ENCODE peak calls at places on chromosomes 13 and 19, in seven cellular contexts. S is hepatocyte, E is neural progenitor cell, C is PC-3, L is SK-N-SH, N is GM23248, F is HCT116. M is an unnamed sample. For H3K4me1, the result is how much of the 10 kb centered on the place peaks cover.

GRCh38 chr13:20080377-20081164 is 80.3 kb downstream of the GJA3 start:
- DNase-seq in S (no peak), E (no peak), C (no peak), L (no peak), N (no peak), F (no peak), M (no peak)

GRCh38 chr13:73779881-73780280 is 354.3 kb downstream of the KLF12 start:
- DNase-seq in S (no peak), E (no peak), C (no peak), L (no peak), N (no peak), F (no peak), M (no peak)

GRCh38 chr13:45876781-45877180 is 25.2 kb upstream of the SIAH3 start:
- DNase-seq in S (no peak), E (no peak), C (no peak), L (no peak), N (no peak), F (no peak), M (no peak)

GRCh38 chr13:89458456-89458855 is 1787.3 kb downstream of the SLITRK5 start:
- DNase-seq in S (no peak), E (no peak), C (no peak), L (no peak), N (no peak), F (no peak), M (no peak)

GRCh38 chr19:42442833-42443232 is at the start of gene CXCL17:
- DNase-seq in S (no peak), E (no peak), C (peak), L (no peak), N (no peak), F (no peak), M (no peak)

GRCh38 chr19:4191044-4191443 is 8.6 kb downstream of the ANKRD24 start:
- DNase-seq in S (no peak), E (no peak), C (no peak), L (no peak), N (no peak), F (no peak), M (no peak)

GRCh38 chr13:30731658-30732390 is 3.5 kb upstream of the ALOX5AP start:
- DNase-seq in S (no peak), E (no peak), C (no peak), L (no peak), N (no peak), F (no peak), M (no peak)

GRCh38 chr13:111123649-111124048 is 8.5 kb downstream of the ARHGEF7 start:
- DNase-seq in S (no peak), E (no peak), C (no peak), L (peak), N (no peak), F (no peak), M (no peak)

GRCh38 chr13:49858183-49858856 is 65.8 kb upstream of the KPNA3 start:
- DNase-seq in S (peak), E (no peak), C (peak), L (no peak), N (peak), F (no peak), M (no peak)

GRCh38 chr13:111963031-111963430 is 103.9 kb upstream of the SOX1 start:
- DNase-seq in S (no peak), E (no peak), C (no peak), L (no peak), N (no peak), F (no peak), M (no peak)

GRCh38 chr19:677201-677600 is 1.0 kb downstream of the FSTL3 start:
- DNase-seq in S (peak), E (no peak), C (peak), L (peak), N (peak), F (no peak), M (no peak)

GRCh38 chr19:4474504-4475136 is 2.5 kb downstream of the HDGFL2 start:
- DNase-seq in S (peak), E (peak), C (peak), L (peak), N (peak), F (no peak), M (peak)

GRCh38 chr19:52963229-52963760 is 614 bp upstream of the ZNF816 start:
- DNase-seq in S (peak), E (peak), C (no peak), L (peak), N (no peak), F (no peak), M (peak)

GRCh38 chr13:20128459-20128927 is 32.4 kb downstream of the GJA3 start:
- DNase-seq in S (peak), E (peak), C (peak), L (peak), N (no peak), F (no peak), M (no peak)

GRCh38 chr19:30445385-30445784 is 73.2 kb downstream of the ZNF536 start:
- DNase-seq in S (no peak), E (no peak), C (no peak), L (no peak), N (no peak), F (no peak), M (no peak)

GRCh38 chr19:12544401-12544876 is 6.8 kb downstream of the ZNF564 start:
- DNase-seq in S (no peak), E (no peak), C (no peak), L (no peak), N (peak), F (no peak), M (no peak)

GRCh38 chr13:94858856-94859811 is 146.8 kb upstream of the SOX21 start:
- DNase-seq in S (peak), E (peak), C (no peak), L (no peak), N (no peak), F (no peak), M (peak)

DNA sequence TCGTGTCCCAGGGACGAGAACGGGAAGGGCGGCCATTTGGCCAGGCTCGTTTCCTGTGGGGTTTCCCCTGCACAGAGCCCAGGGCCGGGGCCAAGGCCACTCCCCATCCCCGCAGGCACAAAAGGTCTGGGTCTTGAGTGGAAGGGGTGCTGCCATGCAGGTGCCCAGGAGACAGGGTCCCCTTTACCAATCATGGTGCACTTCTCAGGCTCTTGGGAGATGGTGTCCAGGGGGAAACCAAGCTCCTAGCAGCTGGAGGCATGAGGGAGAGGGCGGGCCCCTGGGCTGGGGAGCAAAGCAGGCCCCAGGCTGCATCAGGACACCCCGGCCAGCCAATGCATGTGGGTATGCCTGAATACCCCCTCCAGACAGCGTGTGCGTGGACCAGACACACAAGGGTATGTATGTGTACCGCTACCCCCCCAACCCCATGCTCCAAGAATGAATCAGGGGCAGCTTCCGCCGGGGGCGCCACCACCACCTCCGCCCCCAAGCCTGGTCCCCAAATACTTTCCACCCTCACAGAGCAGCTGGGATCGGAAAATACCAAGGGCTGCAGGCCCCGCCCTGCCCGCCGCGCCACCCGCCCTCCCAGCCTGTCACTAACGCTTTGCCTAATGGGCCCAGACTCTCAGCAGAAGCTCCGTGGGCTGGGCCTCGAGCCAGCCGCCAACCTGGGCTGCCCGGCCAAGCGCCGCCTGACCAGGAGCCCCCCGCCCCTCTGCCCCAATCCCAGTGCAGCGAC is 37.6 kb upstream of the NANOS3 start:
- DNase-seq in S (peak), E (peak), C (peak), L (peak), N (peak), F (no peak), M (peak)
- H3K4me1 ChIP-seq in S (under half), E (under half), C (half or more), L (half or more), N (under half), F (half or more), M (under half)

GRCh38 chr19:10086904-10087256 is 763 bp downstream of the SHFL start:
- DNase-seq in S (no peak), E (peak), C (no peak), L (no peak), N (peak), F (no peak), M (no peak)
- TF ChIP-seq EZH2phosphoT487 in S (no peak), E (no peak), C (no peak), L (no peak), N (no peak), F (no peak), M (no peak)

GRCh38 chr19:39928357-39928725 is 6.1 kb downstream of the FCGBP start:
- DNase-seq in S (no peak), E (no peak), C (no peak), L (no peak), N (no peak), F (no peak), M (no peak)
- H3K4me1 ChIP-seq in S (under half), E (under half), C (under half), L (under half), N (under half), F (under half), M (under half)

GRCh38 chr19:16038196-16038695 is 38.0 kb upstream of the TPM4 start:
- DNase-seq in S (no peak), E (no peak), C (no peak), L (peak), N (no peak), F (no peak), M (no peak)
- TF ChIP-seq EZH2phosphoT487 in S (no peak), E (no peak), C (no peak), L (no peak), N (no peak), F (no peak), M (no peak)

DNA sequence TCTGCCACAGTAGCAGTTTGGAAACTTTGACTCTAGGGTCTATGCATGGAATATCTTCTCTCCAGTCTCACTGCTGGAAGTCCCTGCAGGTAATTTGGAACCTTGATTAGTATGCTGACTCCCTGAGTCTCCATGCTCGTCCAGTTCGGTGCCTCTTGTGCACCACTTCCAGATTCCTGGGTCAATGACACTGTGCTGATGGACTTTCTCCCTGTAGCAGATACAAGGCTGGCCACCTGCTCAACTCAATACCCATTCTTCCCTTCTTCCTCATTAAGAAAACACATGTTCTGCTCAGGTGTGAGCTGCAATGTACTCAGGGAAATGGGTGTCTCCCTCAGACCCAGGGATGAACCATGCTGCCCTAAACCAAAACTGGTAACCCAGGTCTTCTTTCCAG is 99.1 kb downstream of the KL start:
- DNase-seq in S (no peak), E (no peak), C (no peak), L (no peak), N (no peak), F (no peak), M (no peak)
- H3K4me1 ChIP-seq in S (under half), E (under half), C (under half), L (under half), N (under half), F (under half), M (under half)

GRCh38 chr19:2512523-2513431 is 36.9 kb downstream of the GADD45B start:
- DNase-seq in S (peak), E (no peak), C (no peak), L (no peak), N (no peak), F (no peak), M (peak)

GRCh38 chr19:2519482-2519881 is 43.6 kb downstream of the GADD45B start:
- DNase-seq in S (no peak), E (no peak), C (no peak), L (no peak), N (no peak), F (no peak), M (no peak)

GRCh38 chr19:2514981-2515518 is 39.1 kb downstream of the GADD45B start:
- DNase-seq in S (no peak), E (no peak), C (no peak), L (no peak), N (no peak), F (no peak), M (no peak)

GRCh38 chr19:2517881-2518601 is 42.1 kb downstream of the GADD45B start:
- DNase-seq in S (peak), E (peak), C (no peak), L (no peak), N (no peak), F (no peak), M (no peak)

DNA sequence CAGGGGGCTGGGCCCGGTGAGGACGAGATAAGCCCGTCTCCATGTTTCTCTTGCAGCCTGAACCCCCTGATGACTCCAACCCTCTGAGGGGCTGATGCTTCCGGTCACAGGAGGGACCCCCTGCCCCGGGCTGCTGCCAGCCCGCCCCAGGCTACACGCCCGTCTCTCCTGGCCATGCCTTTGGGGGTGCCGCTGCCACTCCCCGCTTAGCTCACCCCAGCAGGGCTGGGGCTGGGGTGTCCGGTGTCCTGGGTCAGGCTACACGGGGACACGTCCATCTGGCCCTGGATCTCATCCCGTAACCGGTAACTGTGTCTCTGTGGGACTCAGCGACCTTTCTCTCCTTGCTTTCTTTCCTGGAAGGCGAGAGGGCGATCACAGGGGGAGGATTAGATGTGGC is 40.8 kb downstream of the GADD45B start:
- DNase-seq in S (no peak), E (peak), C (no peak), L (no peak), N (no peak), F (no peak), M (no peak)
- TF ChIP-seq EZH2phosphoT487 in S (no peak), E (no peak), C (no peak), L (no peak), N (no peak), F (no peak), M (no peak)

DNA sequence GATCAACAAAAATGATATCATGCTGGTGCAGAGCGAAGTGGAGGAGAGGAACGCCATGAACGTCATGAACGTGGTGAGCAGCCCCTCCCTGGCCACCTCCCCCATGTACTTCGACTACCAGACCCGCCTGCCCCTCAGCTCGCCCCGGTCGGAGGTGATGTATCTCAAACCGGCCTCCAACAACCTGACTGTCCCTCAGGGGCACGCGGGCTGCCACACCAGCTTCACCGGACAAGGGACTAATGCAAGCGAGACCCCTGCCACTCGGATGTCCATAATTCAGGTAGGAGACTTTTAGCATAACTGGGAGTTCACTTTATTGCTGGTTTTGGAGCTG is 3.3 kb downstream of the PCDH17 start:
- DNase-seq in S (peak), E (peak), C (no peak), L (peak), N (no peak), F (no peak), M (peak)
- H3K4me1 ChIP-seq in S (under half), E (under half), C (under half), L (under half), N (under half), F (under half), M (under half)

GRCh38 chr19:5686326-5686646 is 3.8 kb upstream of the RPL36 start:
- DNase-seq in S (no peak), E (no peak), C (no peak), L (no peak), N (no peak), F (no peak), M (no peak)

GRCh38 chr19:5690125-5690954 is at the start of gene RPL36:
- DNase-seq in S (peak), E (peak), C (peak), L (peak), N (peak), F (peak), M (peak)

GRCh38 chr19:5686647-5687359 is 3.3 kb upstream of the RPL36 start:
- DNase-seq in S (peak), E (peak), C (peak), L (peak), N (peak), F (peak), M (peak)

GRCh38 chr19:5684694-5685430 is 4.0 kb downstream of the HSD11B1L start:
- DNase-seq in S (peak), E (no peak), C (no peak), L (no peak), N (no peak), F (no peak), M (no peak)

GRCh38 chr19:5687360-5688198 is 2.5 kb upstream of the RPL36 start:
- DNase-seq in S (no peak), E (no peak), C (no peak), L (peak), N (no peak), F (no peak), M (no peak)
- TF ChIP-seq EZH2phosphoT487 in S (no peak), E (no peak), C (no peak), L (no peak), N (no peak), F (no peak), M (no peak)

DNA sequence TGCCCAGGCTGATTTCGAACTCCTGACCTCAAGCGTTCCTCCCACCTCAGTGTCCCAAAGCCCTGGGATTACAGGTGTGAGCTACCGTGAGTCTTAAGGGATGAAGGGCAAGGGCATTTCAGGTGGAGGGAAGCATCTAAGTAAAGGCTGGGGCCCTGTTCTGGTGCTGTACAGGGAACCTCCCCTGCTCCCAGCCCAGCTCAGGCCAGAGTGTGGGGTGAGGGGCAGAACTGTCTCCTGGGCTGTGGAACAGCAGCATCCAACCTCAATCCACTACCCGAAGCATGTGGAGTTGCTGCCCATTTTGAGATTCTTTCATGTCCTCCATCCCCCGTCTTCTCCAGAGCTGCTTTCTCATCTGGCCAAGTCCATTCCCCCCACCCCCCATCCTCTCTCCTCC is 105.3 kb downstream of the SIPA1L3 start:
- DNase-seq in S (no peak), E (no peak), C (no peak), L (no peak), N (no peak), F (no peak), M (peak)
- H3K4me1 ChIP-seq in S (under half), E (under half), C (under half), L (under half), N (under half), F (under half), M (under half)

GRCh38 chr19:51137812-51138425 is 4.2 kb upstream of the SIGLEC7 start:
- DNase-seq in S (no peak), E (no peak), C (no peak), L (no peak), N (no peak), F (no peak), M (no peak)

GRCh38 chr19:51138549-51138979 is 3.5 kb upstream of the SIGLEC7 start:
- DNase-seq in S (no peak), E (no peak), C (no peak), L (no peak), N (no peak), F (no peak), M (no peak)

GRCh38 chr19:51140441-51140840 is 1.7 kb upstream of the SIGLEC7 start:
- DNase-seq in S (no peak), E (peak), C (no peak), L (no peak), N (no peak), F (no peak), M (peak)

GRCh38 chr19:51141181-51141580 is 920 bp upstream of the SIGLEC7 start:
- DNase-seq in S (no peak), E (no peak), C (no peak), L (no peak), N (no peak), F (no peak), M (no peak)

GRCh38 chr19:51139299-51140018 is 2.6 kb upstream of the SIGLEC7 start:
- DNase-seq in S (no peak), E (no peak), C (no peak), L (no peak), N (no peak), F (no peak), M (no peak)
- TF ChIP-seq EZH2phosphoT487 in S (no peak), E (no peak), C (no peak), L (no peak), N (no peak), F (no peak), M (no peak)